ENCODE peak calls at places on chromosomes 1 and 21, in nine cellular contexts. J, T, D, W, B, C, F, S and L are unnamed samples. For H3K36me3, the result is how much of the 10 kb centered on the place peaks cover.

GRCh38 chr1:54375331-54376084 is 30.7 kb downstream of the SSBP3 start:
- DNase-seq in S (no peak), F (no peak), T (no peak), C (peak), W (no peak), J (no peak), D (peak), B (no peak), L (no peak)

GRCh38 chr21:31366825-31367224 is 22.8 kb upstream of the TIAM1 start:
- DNase-seq in F (no peak), B (no peak), T (peak), J (no peak), W (no peak), D (no peak), C (no peak), S (no peak), L (no peak)

GRCh38 chr1:89719502-89720306 is 86.8 kb downstream of the LRRC8C start:
- DNase-seq in T (peak), D (peak), B (no peak), S (no peak), J (no peak), C (no peak), F (no peak), W (no peak), L (no peak)

GRCh38 chr1:218699411-218699810 is 354.3 kb downstream of the TGFB2 start:
- DNase-seq in S (no peak), C (no peak), T (no peak), W (no peak), J (no peak), D (no peak), F (no peak), B (no peak), L (no peak)

GRCh38 chr1:212721388-212722247 is 22.0 kb upstream of the BATF3 start:
- DNase-seq in S (no peak), F (no peak), T (peak), W (no peak), C (no peak), D (no peak), J (no peak), B (no peak), L (no peak)

GRCh38 chr1:24586970-24587820 is 31.3 kb downstream of the NCMAP start:
- DNase-seq in B (no peak), T (peak), D (peak), F (no peak), J (peak), C (peak), S (peak), W (no peak), L (peak)

GRCh38 chr1:54244655-54245054 is 44.7 kb downstream of the MRPL37 start:
- DNase-seq in D (no peak), F (no peak), C (no peak), S (no peak), B (no peak), T (no peak), J (no peak), W (no peak), L (no peak)

GRCh38 chr1:145708063-145708462 is 895 bp upstream of the PDZK1 start:
- DNase-seq in C (no peak), J (no peak), T (peak), W (no peak), D (peak), F (no peak), B (no peak), S (no peak), L (peak)

GRCh38 chr1:186658999-186659398 is 21.2 kb downstream of the PTGS2 start:
- DNase-seq in T (peak), F (no peak), D (no peak), S (no peak), W (no peak), B (no peak), J (no peak), C (no peak), L (no peak)

GRCh38 chr21:34807146-34807880 is 138.5 kb downstream of the CLIC6 start:
- DNase-seq in S (peak), F (no peak), B (no peak), T (peak), C (no peak), D (no peak), W (no peak), J (peak), L (peak)

GRCh38 chr1:29122987-29123870 is 474 bp downstream of the TMEM200B start:
- DNase-seq in B (no peak), S (no peak), C (peak), D (peak), T (no peak), W (no peak), J (peak), F (peak), L (no peak)

GRCh38 chr1:215517441-215517891 is 49.6 kb upstream of the KCTD3 start:
- DNase-seq in J (peak), B (no peak), D (peak), T (peak), W (no peak), F (no peak), S (no peak), C (peak), L (peak)

GRCh38 chr1:12246584-12246983 is 16.8 kb downstream of the VPS13D start:
- DNase-seq in S (no peak), T (no peak), C (no peak), B (no peak), D (no peak), F (no peak), J (no peak), W (no peak), L (no peak)

GRCh38 chr1:212791261-212791675 is 309 bp downstream of the NSL1 start:
- DNase-seq in T (peak), C (no peak), S (no peak), F (no peak), D (no peak), J (no peak), W (no peak), B (no peak), L (no peak)

GRCh38 chr1:116033322-116033721 is 57.0 kb downstream of the SLC22A15 start:
- DNase-seq in F (no peak), S (no peak), C (no peak), W (no peak), D (peak), J (no peak), T (peak), B (no peak), L (no peak)
- H3K36me3 ChIP-seq in F (under half), S (under half), C (under half), W (under half), D (under half), J (under half), T (half or more), B (under half), L (under half)

GRCh38 chr1:112387807-112388206 is 8.2 kb upstream of the CTTNBP2NL start:
- DNase-seq in S (no peak), D (no peak), C (no peak), B (no peak), J (no peak), F (no peak), T (no peak), W (no peak), L (no peak)
- H3K36me3 ChIP-seq in S (under half), D (under half), C (under half), B (under half), J (under half), F (under half), T (under half), W (under half), L (under half)

GRCh38 chr1:201143726-201144635 is 10.3 kb downstream of the TMEM9 start:
- DNase-seq in D (no peak), J (no peak), W (peak), T (no peak), S (no peak), C (no peak), F (no peak), B (no peak), L (no peak)
- H3K36me3 ChIP-seq in D (under half), J (half or more), W (half or more), T (under half), S (half or more), C (under half), F (under half), B (under half), L (under half)

DNA sequence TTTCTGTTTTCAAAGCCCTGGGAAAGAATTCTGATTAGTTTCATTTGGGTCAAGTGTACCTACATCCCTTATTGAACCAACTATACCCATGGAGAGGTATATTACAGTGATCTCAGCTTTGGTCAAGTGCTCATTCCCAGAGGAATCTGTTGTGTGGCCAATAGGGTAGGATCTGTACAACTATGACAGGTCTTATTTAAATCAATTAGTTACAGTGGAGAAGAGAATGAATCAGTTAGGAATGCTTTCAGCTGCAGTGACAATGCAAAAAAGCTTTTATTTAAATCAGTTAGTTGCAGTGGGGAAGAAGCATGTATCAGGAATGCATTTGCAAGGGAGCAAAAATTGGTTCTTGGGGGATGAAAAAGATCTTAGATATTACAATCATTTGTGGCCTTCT is 119.0 kb downstream of the FGGY start:
- DNase-seq in T (no peak), S (no peak), D (no peak), F (no peak), J (no peak), W (no peak), C (no peak), B (no peak), L (peak)
- H3K36me3 ChIP-seq in T (under half), S (under half), D (under half), F (under half), J (under half), W (under half), C (under half), B (under half), L (under half)

GRCh38 chr21:46128106-46128982 is 27.0 kb downstream of the FTCD start:
- DNase-seq in C (no peak), J (no peak), D (peak), S (no peak), W (peak), F (peak), B (no peak), T (no peak), L (no peak)
- H3K36me3 ChIP-seq in C (under half), J (under half), D (under half), S (under half), W (under half), F (under half), B (under half), T (under half), L (under half)

GRCh38 chr1:92354259-92354658 is 55.4 kb downstream of the RPAP2 start:
- DNase-seq in C (no peak), T (no peak), F (no peak), S (no peak), B (no peak), J (no peak), W (no peak), D (no peak), L (no peak)

GRCh38 chr1:92352856-92353255 is 54.0 kb downstream of the RPAP2 start:
- DNase-seq in D (no peak), W (no peak), B (no peak), S (no peak), C (no peak), T (no peak), J (no peak), F (no peak), L (no peak)

GRCh38 chr1:92356956-92357355 is 58.1 kb downstream of the RPAP2 start:
- DNase-seq in W (no peak), D (no peak), S (no peak), F (no peak), B (no peak), C (no peak), J (no peak), T (peak), L (no peak)
- H3K36me3 ChIP-seq in W (half or more), D (under half), S (under half), F (under half), B (under half), C (under half), J (under half), T (under half), L (under half)

GRCh38 chr1:39359028-39359570 is 132.3 kb upstream of the BMP8A start:
- DNase-seq in T (no peak), J (peak), W (no peak), D (no peak), C (no peak), B (no peak), S (no peak), F (no peak), L (no peak)
- H3K36me3 ChIP-seq in T (half or more), J (half or more), W (half or more), D (under half), C (half or more), B (under half), S (half or more), F (under half), L (half or more)